ENCODE peak calls at places on chromosome 1, in eight cellular contexts. G is IMR-90; E is upper lobe of right lung; Y is body of pancreas; N is CD4-positive, alpha-beta memory T cell; D is breast epithelium; H is Peyer's patch; P is thoracic aorta. Q is an unnamed sample.
A peak's percentile ranks its signal among the peaks of the same experiment; 100 is the strongest.

GRCh38 chr1:230339033-230339432 is 87.1 kb downstream of the PGBD5 start:
- DNase-seq in P (no peak), Y (no peak), H (no peak), E (no peak), G (no peak), N (no peak), D (no peak), Q (no peak)

GRCh38 chr1:189496768-189497167 is 980.9 kb downstream of the BRINP3 start:
- DNase-seq in P (no peak), E (no peak), Y (no peak), G (no peak), D (no peak), H (no peak), N (no peak), Q (no peak)

GRCh38 chr1:15803380-15803779 is 4.1 kb downstream of the UQCRHL start:
- DNase-seq in D (no peak), N (peak; percentile 10), P (no peak), E (no peak), H (no peak), Y (no peak), G (peak; percentile 38), Q (peak; percentile 82)

GRCh38 chr1:202888204-202888506 is 794 bp downstream of the RABIF start:
- DNase-seq in P (no peak), Y (no peak), N (no peak), E (no peak), G (peak; percentile 28), H (no peak), D (no peak), Q (no peak)

GRCh38 chr1:91637539-91637994 is 136.9 kb downstream of the CDC7 start:
- DNase-seq in P (no peak), H (no peak), G (no peak), E (no peak), Y (no peak), D (no peak), N (no peak), Q (no peak)

GRCh38 chr1:112722601-112723510 is 7.7 kb upstream of the PPM1J start:
- DNase-seq in E (no peak), Y (no peak), H (no peak), N (no peak), G (peak; percentile 77), P (no peak), D (no peak), Q (peak; percentile 68)

GRCh38 chr1:15124362-15125100 is 29.0 kb upstream of the TMEM51 start:
- DNase-seq in D (no peak), E (no peak), N (no peak), G (no peak), P (no peak), Y (no peak), H (peak; percentile 24), Q (peak; percentile 51)

GRCh38 chr1:96364576-96364975 is 357.0 kb upstream of the PTBP2 start:
- DNase-seq in D (no peak), N (no peak), G (peak; percentile 80), Y (no peak), P (no peak), E (no peak), H (no peak), Q (no peak)

GRCh38 chr1:201709564-201710295 is 119.2 kb upstream of the IPO9 start:
- DNase-seq in H (peak; percentile 81), Y (peak; percentile 65), P (no peak), N (peak; percentile 35), G (peak; percentile 66), E (peak; percentile 87), D (peak; percentile 48), Q (peak; percentile 87)

GRCh38 chr1:102970496-102971078 is 137.7 kb downstream of the COL11A1 start:
- DNase-seq in E (no peak), Y (peak; percentile 4), D (no peak), H (no peak), N (no peak), G (peak; percentile 75), P (no peak), Q (peak; percentile 93)

GRCh38 chr1:48246727-48247126 is 24.2 kb downstream of the SLC5A9 start:
- DNase-seq in P (no peak), D (peak; percentile 74), N (no peak), H (peak; percentile 86), E (peak; percentile 73), Y (peak; percentile 76), G (no peak), Q (no peak)

GRCh38 chr1:234608720-234609527 is 1.1 kb downstream of the IRF2BP2 start:
- DNase-seq in Y (peak; percentile 64), D (peak; percentile 58), E (peak; percentile 83), H (peak; percentile 73), G (no peak), N (peak; percentile 78), P (no peak), Q (peak; percentile 57)

GRCh38 chr1:243513726-243514491 is 258.1 kb downstream of the SDCCAG8 start:
- DNase-seq in N (no peak), H (no peak), P (no peak), D (no peak), E (no peak), Y (no peak), G (peak; percentile 18), Q (no peak)

GRCh38 chr1:100713636-100714035 is 5.9 kb upstream of the VCAM1 start:
- DNase-seq in D (no peak), Y (no peak), H (no peak), N (no peak), E (no peak), G (no peak), P (no peak), Q (no peak)

GRCh38 chr1:10679521-10680220 is 116.8 kb downstream of the CASZ1 start:
- DNase-seq in Y (peak; percentile 68), E (no peak), G (peak; percentile 62), D (peak; percentile 71), P (no peak), H (no peak), N (no peak), Q (peak; percentile 98)

GRCh38 chr1:215529111-215529510 is 38.0 kb upstream of the KCTD3 start:
- DNase-seq in E (no peak), Y (no peak), D (no peak), P (no peak), N (no peak), H (no peak), G (peak; percentile 56), Q (no peak)

GRCh38 chr1:8040586-8040985 is 14.5 kb upstream of the ERRFI1 start:
- DNase-seq in H (no peak), D (peak; percentile 86), N (no peak), Y (peak; percentile 96), P (peak; percentile 82), E (no peak), G (peak; percentile 99), Q (no peak)

GRCh38 chr1:59128784-59129227 is 168.1 kb upstream of the FGGY start:
- DNase-seq in D (no peak), P (no peak), N (no peak), G (peak; percentile 44), H (no peak), E (no peak), Y (no peak), Q (peak; percentile 54)

GRCh38 chr1:43469932-43470331 is 16.2 kb upstream of the HYI start:
- DNase-seq in E (no peak), N (no peak), P (no peak), Y (no peak), H (no peak), D (no peak), G (no peak), Q (no peak)

GRCh38 chr1:153532161-153532560 is 3.6 kb downstream of the S100A6 start:
- DNase-seq in P (no peak), N (peak; percentile 55), E (peak; percentile 6), Y (no peak), H (no peak), D (no peak), G (no peak), Q (no peak)

GRCh38 chr1:155598842-155599331 is 11.1 kb upstream of the MSTO1 start:
- DNase-seq in G (peak; percentile 43), H (no peak), Y (peak; percentile 2), E (no peak), D (no peak), P (no peak), N (peak; percentile 10), Q (peak; percentile 56)

GRCh38 chr1:89622895-89623294 is 10.0 kb upstream of the LRRC8C start:
- DNase-seq in N (peak; percentile 50), H (no peak), D (no peak), G (peak; percentile 38), Y (no peak), P (no peak), E (no peak), Q (no peak)
- H3K27ac ChIP-seq in N (no peak overlapping the region), H (no peak overlapping the region), D (no peak overlapping the region), G (no peak overlapping the region), Y (no peak overlapping the region), P (no peak overlapping the region), E (no peak overlapping the region), Q (no peak overlapping the region)

GRCh38 chr1:174956976-174957375 is 42.8 kb upstream of the CACYBP start:
- DNase-seq in P (no peak), D (no peak), E (no peak), G (no peak), N (no peak), H (no peak), Y (no peak), Q (no peak)

GRCh38 chr1:174956086-174956485 is 43.7 kb upstream of the CACYBP start:
- DNase-seq in H (no peak), E (no peak), G (no peak), Y (no peak), N (no peak), D (no peak), P (no peak), Q (no peak)

GRCh38 chr1:174958396-174958795 is 41.4 kb upstream of the CACYBP start:
- DNase-seq in G (no peak), H (no peak), Y (no peak), E (no peak), N (no peak), P (no peak), D (no peak), Q (no peak)

GRCh38 chr1:174960362-174960761 is 39.4 kb upstream of the CACYBP start:
- DNase-seq in E (no peak), N (no peak), Y (no peak), H (no peak), D (no peak), G (no peak), P (no peak), Q (no peak)

DNA sequence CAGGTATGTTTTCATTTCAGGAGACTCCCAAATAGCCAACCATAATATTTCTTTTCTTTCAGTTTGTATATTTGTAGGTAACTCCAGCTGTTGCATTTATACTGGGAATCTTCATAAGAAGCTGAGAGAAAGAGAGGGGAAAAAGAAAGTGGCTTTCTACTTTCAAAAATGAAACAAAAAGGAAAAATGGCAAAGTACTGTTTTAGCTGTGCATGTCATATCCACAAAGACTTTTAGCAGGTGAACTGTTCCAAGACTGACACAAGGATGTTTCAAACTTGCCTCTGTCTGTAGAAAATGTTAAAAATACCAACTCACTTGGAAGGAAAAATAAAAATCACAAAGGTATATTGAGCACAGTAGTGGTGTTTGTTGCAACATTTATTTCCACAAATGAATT is 41.9 kb upstream of the CACYBP start:
- DNase-seq in N (no peak), E (no peak), H (no peak), P (no peak), Y (no peak), D (no peak), G (no peak), Q (no peak)
- H3K27ac ChIP-seq in N (no peak overlapping the region), E (no peak overlapping the region), H (no peak overlapping the region), P (no peak overlapping the region), Y (no peak overlapping the region), D (no peak overlapping the region), G (no peak overlapping the region), Q (no peak overlapping the region)

GRCh38 chr1:24237046-24237371 is 49.9 kb upstream of the IFNLR1 start:
- DNase-seq in N (no peak), P (no peak), G (no peak), H (no peak), Y (no peak), D (no peak), E (no peak), Q (no peak)
- H3K27ac ChIP-seq in N (no peak overlapping the region), P (no peak overlapping the region), G (no peak overlapping the region), H (no peak overlapping the region), Y (no peak overlapping the region), D (no peak overlapping the region), E (no peak overlapping the region), Q (no peak overlapping the region)

GRCh38 chr1:172345077-172345476 is 75.4 kb upstream of the C1orf105 start:
- DNase-seq in D (no peak), N (no peak), Y (no peak), G (no peak), H (no peak), E (no peak), P (no peak), Q (no peak)
- H3K27ac ChIP-seq in D (no peak overlapping the region), N (no peak overlapping the region), Y (no peak overlapping the region), G (no peak overlapping the region), H (no peak overlapping the region), E (no peak overlapping the region), P (no peak overlapping the region), Q (no peak overlapping the region)